ENCODE peak calls at places on chromosomes 6 and 20, in five cellular contexts. One of them, this sample, is unnamed.

GRCh38 chr6:90286884-90287488 is 9.7 kb downstream of the BACH2 start:
- DNase-seq in aorta: no peak
- DNase-seq in Jurkat, Clone E6-1: no peak
- DNase-seq in hippocampal formation: no peak
- DNase-seq in ovary: no peak
- DNase-seq in this sample: no peak

GRCh38 chr6:154567695-154568220 is 57.3 kb upstream of the CNKSR3 start:
- DNase-seq in Jurkat, Clone E6-1: no peak
- DNase-seq in aorta: no peak
- DNase-seq in ovary: no peak
- DNase-seq in hippocampal formation: no peak
- DNase-seq in this sample: no peak

GRCh38 chr6:56902551-56903464 is 52.1 kb upstream of the BEND6 start:
- DNase-seq in hippocampal formation: no peak
- DNase-seq in aorta: no peak
- DNase-seq in Jurkat, Clone E6-1: peak
- DNase-seq in ovary: peak
- DNase-seq in this sample: no peak

GRCh38 chr6:43708857-43709653 is 21.5 kb upstream of the MRPS18A start:
- DNase-seq in Jurkat, Clone E6-1: no peak
- DNase-seq in aorta: no peak
- DNase-seq in ovary: peak
- DNase-seq in hippocampal formation: no peak
- DNase-seq in this sample: no peak

GRCh38 chr6:75842732-75843131 is 93.7 kb downstream of the MYO6 start:
- DNase-seq in ovary: no peak
- DNase-seq in hippocampal formation: no peak
- DNase-seq in Jurkat, Clone E6-1: no peak
- DNase-seq in aorta: no peak
- DNase-seq in this sample: no peak

GRCh38 chr20:10731190-10731955 is 57.6 kb upstream of the JAG1 start:
- DNase-seq in ovary: no peak
- DNase-seq in Jurkat, Clone E6-1: no peak
- DNase-seq in hippocampal formation: no peak
- DNase-seq in aorta: peak
- DNase-seq in this sample: no peak

GRCh38 chr6:113707194-113707593 is 150.0 kb upstream of the MARCKS start:
- DNase-seq in hippocampal formation: no peak
- DNase-seq in aorta: no peak
- DNase-seq in Jurkat, Clone E6-1: no peak
- DNase-seq in ovary: no peak
- DNase-seq in this sample: no peak

GRCh38 chr6:36154286-36154685 is 24.0 kb downstream of the MAPK13 start:
- DNase-seq in hippocampal formation: no peak
- DNase-seq in Jurkat, Clone E6-1: no peak
- DNase-seq in aorta: no peak
- DNase-seq in ovary: no peak
- DNase-seq in this sample: no peak

GRCh38 chr6:150334790-150335783 is 33.7 kb upstream of the IYD start:
- DNase-seq in Jurkat, Clone E6-1: peak
- DNase-seq in hippocampal formation: peak
- DNase-seq in ovary: no peak
- DNase-seq in aorta: no peak
- DNase-seq in this sample: peak

GRCh38 chr6:35213824-35214756 is at the start of gene SCUBE3:
- DNase-seq in hippocampal formation: no peak
- DNase-seq in Jurkat, Clone E6-1: no peak
- DNase-seq in aorta: peak
- DNase-seq in ovary: peak
- DNase-seq in this sample: no peak

GRCh38 chr6:52307900-52308372 is 23.4 kb upstream of the MCM3 start:
- DNase-seq in aorta: no peak
- DNase-seq in hippocampal formation: no peak
- DNase-seq in ovary: no peak
- DNase-seq in Jurkat, Clone E6-1: peak
- DNase-seq in this sample: no peak

GRCh38 chr6:157860505-157860991 is 37.5 kb downstream of the SNX9 start:
- DNase-seq in ovary: no peak
- DNase-seq in aorta: no peak
- DNase-seq in Jurkat, Clone E6-1: peak
- DNase-seq in hippocampal formation: no peak
- DNase-seq in this sample: no peak

GRCh38 chr6:54286141-54286540 is 22.1 kb upstream of the TINAG start:
- DNase-seq in hippocampal formation: no peak
- DNase-seq in Jurkat, Clone E6-1: no peak
- DNase-seq in ovary: no peak
- DNase-seq in aorta: no peak
- DNase-seq in this sample: no peak

GRCh38 chr6:44054635-44055559 is 72.4 kb downstream of the MRPL14 start:
- DNase-seq in aorta: peak
- DNase-seq in Jurkat, Clone E6-1: no peak
- DNase-seq in hippocampal formation: no peak
- DNase-seq in ovary: no peak
- DNase-seq in this sample: no peak

GRCh38 chr6:21748343-21749063 is 155.0 kb downstream of the SOX4 start:
- DNase-seq in Jurkat, Clone E6-1: no peak
- DNase-seq in ovary: no peak
- DNase-seq in hippocampal formation: no peak
- DNase-seq in aorta: no peak
- DNase-seq in this sample: no peak

GRCh38 chr6:155142902-155143609 is 120.8 kb upstream of the CLDN20 start:
- DNase-seq in Jurkat, Clone E6-1: peak
- DNase-seq in aorta: no peak
- DNase-seq in ovary: no peak
- DNase-seq in hippocampal formation: no peak
- DNase-seq in this sample: no peak

GRCh38 chr6:97586344-97586743 is 303.3 kb upstream of the MMS22L start:
- DNase-seq in ovary: no peak
- DNase-seq in Jurkat, Clone E6-1: no peak
- DNase-seq in aorta: no peak
- DNase-seq in hippocampal formation: no peak
- DNase-seq in this sample: no peak

GRCh38 chr6:6379573-6379972 is 59.1 kb upstream of the F13A1 start:
- DNase-seq in hippocampal formation: no peak
- DNase-seq in aorta: no peak
- DNase-seq in ovary: no peak
- DNase-seq in Jurkat, Clone E6-1: no peak
- DNase-seq in this sample: no peak

GRCh38 chr6:163118941-163119340 is 295.6 kb upstream of the QKI start:
- DNase-seq in ovary: no peak
- DNase-seq in hippocampal formation: no peak
- DNase-seq in Jurkat, Clone E6-1: no peak
- DNase-seq in aorta: no peak
- DNase-seq in this sample: no peak

GRCh38 chr20:34582221-34582620 is 23.7 kb downstream of the MAP1LC3A start:
- DNase-seq in aorta: no peak
- DNase-seq in hippocampal formation: no peak
- DNase-seq in ovary: no peak
- DNase-seq in Jurkat, Clone E6-1: no peak
- DNase-seq in this sample: peak

GRCh38 chr20:4601630-4602296 is 119.9 kb upstream of the PRND start:
- DNase-seq in aorta: peak
- DNase-seq in ovary: peak
- DNase-seq in Jurkat, Clone E6-1: no peak
- DNase-seq in hippocampal formation: peak
- DNase-seq in this sample: peak

GRCh38 chr20:7387638-7388193 is 552.5 kb downstream of the HAO1 start:
- DNase-seq in ovary: no peak
- DNase-seq in hippocampal formation: no peak
- DNase-seq in Jurkat, Clone E6-1: no peak
- DNase-seq in aorta: no peak
- DNase-seq in this sample: no peak

GRCh38 chr20:17843246-17844132 is 125.1 kb downstream of the SNX5 start:
- DNase-seq in aorta: peak
- DNase-seq in hippocampal formation: no peak
- DNase-seq in ovary: peak
- DNase-seq in Jurkat, Clone E6-1: peak
- DNase-seq in this sample: peak

GRCh38 chr20:32333988-32334885 is 23.9 kb upstream of the ASXL1 start:
- DNase-seq in ovary: no peak
- DNase-seq in aorta: no peak
- DNase-seq in Jurkat, Clone E6-1: no peak
- DNase-seq in hippocampal formation: no peak
- DNase-seq in this sample: peak

GRCh38 chr6:118334634-118335033 is 213.5 kb upstream of the PLN start:
- DNase-seq in aorta: no peak
- DNase-seq in hippocampal formation: no peak
- DNase-seq in Jurkat, Clone E6-1: no peak
- DNase-seq in ovary: no peak
- DNase-seq in this sample: no peak

This sample was measured in ureter.